ENCODE peak calls at places on chromosomes 13 and 19, in four cellular contexts. D is EH, K is iPS-NIHi11, Y is HT1080. J is an unnamed sample.

GRCh38 chr13:81676008-81676407 is 1335.1 kb upstream of the SPRY2 start:
- DNase-seq in D (no peak), K (no peak), Y (no peak), J (no peak)

GRCh38 chr19:40521276-40521675 is 54.5 kb downstream of the SPTBN4 start:
- DNase-seq in D (peak; percentile 43), K (no peak), Y (peak; percentile 33), J (no peak)

GRCh38 chr13:30319703-30320102 is 12.4 kb upstream of the KATNAL1 start:
- DNase-seq in D (no peak), K (no peak), Y (peak; percentile 15), J (peak; percentile 58)

GRCh38 chr19:18254546-18255500 is 19.4 kb downstream of the IQCN start:
- DNase-seq in D (no peak), K (peak; percentile 78), Y (no peak), J (peak; percentile 72)

GRCh38 chr19:2302319-2303208 is 5.4 kb downstream of the LINGO3 start:
- DNase-seq in D (peak; percentile 55), K (peak; percentile 77), Y (no peak), J (peak; percentile 95)

GRCh38 chr19:40798997-40799557 is at the start of gene EGLN2:
- DNase-seq in D (no peak), K (peak; percentile 46), Y (peak; percentile 99), J (peak; percentile 99)

GRCh38 chr19:40389404-40390083 is 437 bp downstream of the HIPK4 start:
- DNase-seq in D (no peak), K (no peak), Y (no peak), J (peak; percentile 73)

GRCh38 chr13:55563267-55563666 is 1577.5 kb upstream of the PRR20A start:
- DNase-seq in D (no peak), K (no peak), Y (no peak), J (no peak)

GRCh38 chr19:41699968-41700323 is 8.5 kb upstream of the CEACAM5 start:
- DNase-seq in D (no peak), K (no peak), Y (no peak), J (no peak)

GRCh38 chr19:32448026-32448425 is 42.5 kb downstream of the DPY19L3 start:
- DNase-seq in D (no peak), K (no peak), Y (no peak), J (no peak)

GRCh38 chr19:8363803-8364771 is at the start of gene ANGPTL4:
- DNase-seq in D (peak; percentile 58), K (peak; percentile 80), Y (no peak), J (peak; percentile 91)

GRCh38 chr13:25371608-25372274 is at the start of gene ATP8A2:
- DNase-seq in D (no peak), K (peak; percentile 67), Y (no peak), J (peak; percentile 70)

GRCh38 chr13:20294497-20294896 is 62.4 kb upstream of the GJB6 start:
- DNase-seq in D (no peak), K (peak; percentile 44), Y (no peak), J (no peak)

GRCh38 chr13:20182231-20182846 is 10.4 kb downstream of the GJB2 start:
- DNase-seq in D (peak; percentile 74), K (peak; percentile 85), Y (peak; percentile 63), J (peak; percentile 93)

GRCh38 chr19:46944918-46945628 is 74.6 kb upstream of the NPAS1 start:
- DNase-seq in D (peak; percentile 88), K (peak; percentile 81), Y (no peak), J (peak; percentile 66)

GRCh38 chr19:28299649-28300048 is 913.3 kb downstream of the UQCRFS1 start:
- DNase-seq in D (no peak), K (no peak), Y (no peak), J (no peak)

GRCh38 chr13:71610876-71611275 is 256.1 kb downstream of the DACH1 start:
- DNase-seq in D (no peak), K (no peak), Y (no peak), J (no peak)

GRCh38 chr13:20796791-20797513 is 23.2 kb upstream of the EEF1AKMT1 start:
- DNase-seq in D (peak; percentile 82), K (no peak), Y (no peak), J (peak; percentile 66)

GRCh38 chr13:33764716-33765115 is 53.2 kb upstream of the RFC3 start:
- DNase-seq in D (no peak), K (no peak), Y (no peak), J (no peak)

GRCh38 chr19:17385878-17386611 is 8.0 kb downstream of the CCDC194 start:
- DNase-seq in D (peak; percentile 62), K (peak; percentile 81), Y (peak; percentile 55), J (peak; percentile 94)

GRCh38 chr19:4066682-4067395 is at the start of gene ZBTB7A:
- DNase-seq in D (peak; percentile 86), K (peak; percentile 68), Y (peak; percentile 48), J (peak; percentile 98)

GRCh38 chr19:41869374-41869955 is 7.6 kb upstream of the CD79A start:
- DNase-seq in D (no peak), K (no peak), Y (no peak), J (no peak)

GRCh38 chr19:54478677-54479266 is 5.7 kb upstream of the CDC42EP5 start:
- DNase-seq in D (peak; percentile 52), K (peak; percentile 65), Y (no peak), J (peak; percentile 65)

GRCh38 chr19:48872884-48873475 is 759 bp downstream of the PPP1R15A start:
- DNase-seq in D (peak; percentile 97), K (peak; percentile 81), Y (peak; percentile 91), J (peak; percentile 95)

GRCh38 chr13:32023698-32024097 is 7.9 kb upstream of the FRY start:
- DNase-seq in D (no peak), K (no peak), Y (no peak), J (no peak)

GRCh38 chr13:85191996-85192395 is 607.2 kb downstream of the SLITRK6 start:
- DNase-seq in D (no peak), K (no peak), Y (no peak), J (no peak)

GRCh38 chr19:10553943-10554381 is 10.3 kb downstream of the ATG4D start:
- DNase-seq in D (no peak), K (no peak), Y (no peak), J (peak; percentile 66)

GRCh38 chr19:8360196-8360595 is 3.8 kb upstream of the ANGPTL4 start:
- DNase-seq in D (no peak), K (no peak), Y (no peak), J (no peak)

GRCh38 chr13:23928985-23929384 is 31.7 kb upstream of the C1QTNF9B start:
- DNase-seq in D (peak; percentile 84), K (no peak), Y (peak; percentile 92), J (peak; percentile 93)

GRCh38 chr19:12156254-12157058 is at the start of gene ZNF625:
- DNase-seq in D (peak; percentile 93), K (peak; percentile 94), Y (peak; percentile 84), J (peak; percentile 94)

GRCh38 chr13:39942901-39943273 is 287.4 kb downstream of the COG6 start:
- DNase-seq in D (peak; percentile 76), K (peak; percentile 86), Y (peak; percentile 78), J (peak; percentile 85)

GRCh38 chr13:44758595-44759221 is 182.6 kb upstream of the TSC22D1 start:
- DNase-seq in D (peak; percentile 93), K (no peak), Y (peak; percentile 97), J (peak; percentile 92)

GRCh38 chr13:73913043-73913740 is 221.0 kb downstream of the KLF12 start:
- DNase-seq in D (peak; percentile 79), K (no peak), Y (peak; percentile 66), J (no peak)

GRCh38 chr19:13796301-13797057 is 1.2 kb downstream of the ZSWIM4 start:
- DNase-seq in D (peak; percentile 98), K (peak; percentile 70), Y (peak; percentile 96), J (peak; percentile 98)

GRCh38 chr13:75263741-75264407 is 218.1 kb downstream of the TBC1D4 start:
- DNase-seq in D (peak; percentile 52), K (no peak), Y (peak; percentile 29), J (peak; percentile 58)

GRCh38 chr13:42041017-42041683 is 7.3 kb upstream of the DGKH start:
- DNase-seq in D (peak; percentile 57), K (peak; percentile 60), Y (peak; percentile 54), J (peak; percentile 91)

GRCh38 chr13:39379118-39379517 is 223.9 kb downstream of the LHFPL6 start:
- DNase-seq in D (no peak), K (no peak), Y (no peak), J (no peak)

GRCh38 chr19:5407356-5407755 is 47.9 kb upstream of the ZNRF4 start:
- DNase-seq in D (peak; percentile 38), K (peak; percentile 51), Y (no peak), J (no peak)

GRCh38 chr13:109874921-109875454 is 88.6 kb upstream of the IRS2 start:
- DNase-seq in D (peak; percentile 52), K (no peak), Y (peak; percentile 44), J (peak; percentile 85)